ENCODE peak calls at places on chromosomes 12 and 14, in five cellular contexts. H is fibroblast of the conjunctiva, I is RWPE1, A is body of pancreas, C is AML-193. E is an unnamed sample.

GRCh38 chr12:58883576-58884334 is 36.5 kb downstream of the LRIG3 start:
- DNase-seq in H (no peak), I (no peak), C (no peak), A (no peak), E (no peak)

GRCh38 chr12:6443361-6443983 is 1.3 kb upstream of the CD27 start:
- DNase-seq in I (no peak), H (no peak), C (no peak), A (no peak), E (no peak)

GRCh38 chr14:57171903-57172302 is 96.8 kb downstream of the EXOC5 start:
- DNase-seq in H (no peak), I (no peak), A (no peak), C (no peak), E (no peak)

GRCh38 chr12:44317651-44318126 is 481.8 kb downstream of the TMEM117 start:
- DNase-seq in A (no peak), H (peak; percentile 31), C (peak; percentile 2), I (no peak), E (no peak)

GRCh38 chr14:75229923-75230792 is 48.5 kb upstream of the FOS start:
- DNase-seq in H (no peak), A (peak; percentile 80), I (peak; percentile 66), C (peak; percentile 15), E (no peak)

GRCh38 chr14:60862283-60862682 is 118.6 kb downstream of the TRMT5 start:
- DNase-seq in H (peak; percentile 72), I (no peak), A (peak; percentile 47), C (peak; percentile 10), E (no peak)

GRCh38 chr12:94616217-94616729 is 34.1 kb downstream of the TMCC3 start:
- DNase-seq in C (no peak), H (no peak), A (no peak), I (no peak), E (no peak)

GRCh38 chr12:20063116-20063515 is 305.2 kb upstream of the PDE3A start:
- DNase-seq in H (no peak), A (no peak), I (no peak), C (no peak), E (no peak)

GRCh38 chr12:94798107-94798506 is 147.8 kb upstream of the TMCC3 start:
- DNase-seq in A (no peak), C (no peak), I (no peak), H (no peak), E (no peak)

GRCh38 chr14:88837495-88837894 is 13.0 kb downstream of the TTC8 start:
- DNase-seq in C (no peak), A (no peak), H (no peak), I (no peak), E (no peak)

GRCh38 chr14:56555921-56556570 is 23.6 kb upstream of the TMEM260 start:
- DNase-seq in H (peak; percentile 38), A (no peak), I (peak; percentile 52), C (peak; percentile 8), E (no peak)

GRCh38 chr14:102590667-102591099 is 1.8 kb upstream of the RCOR1 start:
- DNase-seq in C (peak; percentile 27), I (peak; percentile 69), H (peak; percentile 51), A (peak; percentile 45), E (no peak)

GRCh38 chr12:5227722-5228274 is 184.1 kb downstream of the KCNA5 start:
- DNase-seq in C (no peak), I (no peak), H (no peak), A (no peak), E (no peak)

GRCh38 chr12:105214141-105214540 is 21.8 kb downstream of the APPL2 start:
- DNase-seq in I (no peak), A (no peak), C (no peak), H (no peak), E (no peak)

GRCh38 chr12:57897296-57897974 is 43.9 kb upstream of the ATP23 start:
- DNase-seq in H (no peak), A (no peak), C (no peak), I (no peak), E (no peak)

GRCh38 chr12:52264435-52264825 is 10.0 kb upstream of the KRT86 start:
- DNase-seq in I (no peak), H (no peak), C (no peak), A (no peak), E (no peak)

GRCh38 chr14:52121441-52121840 is 52.6 kb upstream of the NID2 start:
- DNase-seq in H (no peak), I (no peak), A (no peak), C (no peak), E (no peak)